ENCODE peak calls at places on chromosomes 2 and 18, in five cellular contexts. S is stomach, M is foreskin fibroblast, D is uterus, Y is cardiac fibroblast. J is an unnamed sample.

GRCh38 chr18:49698596-49699025 is 114.7 kb downstream of the ACAA2 start:
- DNase-seq in S (no peak), M (no peak), D (no peak), Y (no peak), J (no peak)

GRCh38 chr2:234335676-234336228 is 161.1 kb downstream of the ARL4C start:
- DNase-seq in S (peak; percentile 32), M (peak; percentile 95), D (peak; percentile 17), Y (peak; percentile 78), J (peak; percentile 95)

GRCh38 chr2:3321825-3322224 is 55.8 kb downstream of the EIPR1 start:
- DNase-seq in S (no peak), M (no peak), D (no peak), Y (no peak), J (no peak)

GRCh38 chr2:223313101-223313500 is 261.1 kb downstream of the KCNE4 start:
- DNase-seq in S (no peak), M (no peak), D (no peak), Y (no peak), J (no peak)

GRCh38 chr2:203718087-203718486 is 11.6 kb downstream of the CD28 start:
- DNase-seq in S (no peak), M (no peak), D (no peak), Y (peak; percentile 56), J (no peak)

GRCh38 chr18:53909668-53910067 is 314.8 kb downstream of the MBD2 start:
- DNase-seq in S (no peak), M (peak; percentile 22), D (no peak), Y (peak; percentile 13), J (peak; percentile 50)

GRCh38 chr2:41409328-41409727 is 638.5 kb upstream of the PKDCC start:
- DNase-seq in S (no peak), M (no peak), D (no peak), Y (no peak), J (no peak)

GRCh38 chr18:7467708-7468466 is 99.2 kb upstream of the PTPRM start:
- DNase-seq in S (no peak), M (no peak), D (no peak), Y (no peak), J (no peak)

GRCh38 chr2:174972924-174973323 is 32.3 kb downstream of the CHN1 start:
- DNase-seq in S (no peak), M (peak; percentile 69), D (no peak), Y (peak; percentile 26), J (peak; percentile 80)

GRCh38 chr18:48345596-48345995 is 63.6 kb downstream of the ZBTB7C start:
- DNase-seq in S (peak; percentile 51), M (peak; percentile 59), D (no peak), Y (peak; percentile 38), J (peak; percentile 6)

DNA sequence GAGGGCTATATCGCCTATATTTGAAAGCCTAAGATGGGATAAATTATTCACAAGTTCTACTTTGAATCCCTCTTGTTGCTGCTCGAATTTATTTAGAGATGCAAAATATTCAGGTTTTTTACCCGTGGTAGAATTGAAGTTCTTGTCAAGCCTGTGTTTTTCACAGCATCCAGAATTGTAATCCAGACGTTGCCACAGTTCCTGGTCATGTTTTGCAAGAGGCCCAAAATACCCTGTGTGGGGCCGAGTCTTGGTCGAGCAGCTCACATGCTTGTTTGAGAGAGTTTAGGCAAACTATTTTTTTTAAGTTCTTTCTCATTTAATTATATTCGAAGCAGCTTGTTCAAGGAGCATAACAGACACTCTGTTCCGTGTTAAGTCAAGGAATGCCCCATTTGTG is 2.6 kb downstream of the SALL3 start:
- DNase-seq in S (no peak), M (no peak), D (no peak), Y (peak; percentile 17), J (no peak)
- H3K4me3 ChIP-seq in S (no peak overlapping the region), M (no peak overlapping the region), D (no peak overlapping the region), Y (no peak overlapping the region), J (no peak overlapping the region)

DNA sequence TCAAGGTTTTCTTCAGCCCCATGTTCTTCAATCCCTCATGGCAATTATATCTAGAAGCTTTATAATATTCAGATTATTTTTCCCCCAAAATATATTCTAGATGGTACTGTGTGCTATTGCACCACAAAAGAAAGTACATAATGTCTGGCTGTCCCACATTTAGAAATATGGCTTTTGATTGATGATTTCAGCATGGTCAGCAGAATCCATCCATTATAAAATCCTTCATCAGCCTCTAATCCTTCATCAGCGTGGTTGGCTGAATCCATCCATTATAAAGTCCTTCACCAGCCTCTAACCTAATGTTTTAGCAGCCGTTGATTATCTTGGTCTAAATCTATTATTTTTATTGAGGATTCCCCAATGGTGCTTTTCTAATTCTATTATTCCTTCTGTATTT is 23.3 kb upstream of the HAAO start:
- DNase-seq in S (no peak), M (no peak), D (no peak), Y (no peak), J (no peak)
- TF ChIP-seq CTCF in S (no peak), M (no peak), D (no peak), Y (no peak), J (no peak)

GRCh38 chr2:17935242-17935885 is 56.9 kb downstream of the KCNS3 start:
- DNase-seq in S (no peak), M (no peak), D (no peak), Y (no peak), J (no peak)
- H3K4me3 ChIP-seq in S (no peak overlapping the region), M (no peak overlapping the region), D (no peak overlapping the region), Y (no peak overlapping the region), J (no peak overlapping the region)

GRCh38 chr2:23360571-23361125 is 24.3 kb upstream of the KLHL29 start:
- DNase-seq in S (no peak), M (peak; percentile 67), D (no peak), Y (no peak), J (peak; percentile 17)

GRCh38 chr2:23361185-23361584 is 23.8 kb upstream of the KLHL29 start:
- DNase-seq in S (no peak), M (no peak), D (no peak), Y (no peak), J (no peak)

GRCh38 chr2:23363268-23363667 is 21.7 kb upstream of the KLHL29 start:
- DNase-seq in S (no peak), M (no peak), D (no peak), Y (no peak), J (no peak)

GRCh38 chr2:23366720-23367119 is 18.3 kb upstream of the KLHL29 start:
- DNase-seq in S (no peak), M (no peak), D (no peak), Y (no peak), J (no peak)

GRCh38 chr2:23363831-23364230 is 21.1 kb upstream of the KLHL29 start:
- DNase-seq in S (no peak), M (peak; percentile 64), D (no peak), Y (no peak), J (no peak)
- TF ChIP-seq CTCF in S (no peak), M (no peak), D (no peak), Y (no peak), J (no peak)

GRCh38 chr2:44291281-44292248 is 16.3 kb downstream of the SLC3A1 start:
- DNase-seq in S (peak; percentile 84), M (peak; percentile 85), D (peak; percentile 21), Y (peak; percentile 73), J (peak; percentile 76)
- H3K4me3 ChIP-seq in S (no peak overlapping the region), M (no peak overlapping the region), D (no peak overlapping the region), Y (peak overlapping the region; percentile 0), J (no peak overlapping the region)

DNA sequence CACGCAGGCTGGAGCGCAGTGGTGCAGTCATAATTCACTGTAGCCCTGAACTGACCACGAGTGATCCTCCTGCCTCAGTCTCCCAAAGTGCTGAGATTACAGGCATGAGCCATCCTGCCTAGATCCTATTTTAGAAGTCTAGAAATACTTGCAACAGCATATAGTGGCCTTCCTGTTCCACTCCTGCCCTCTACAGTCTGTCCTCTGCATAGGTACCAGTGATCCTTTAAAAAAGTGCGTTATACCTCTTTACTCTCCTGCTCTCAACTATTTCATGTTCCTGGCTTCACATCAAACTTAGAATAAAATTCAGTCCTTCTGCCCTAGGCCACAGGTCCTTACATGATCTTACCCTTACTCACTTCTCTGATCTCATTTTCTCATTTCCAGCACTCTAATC is 6.0 kb downstream of the COMMD1 start:
- DNase-seq in S (no peak), M (no peak), D (no peak), Y (no peak), J (no peak)
- TF ChIP-seq CTCF in S (no peak), M (no peak), D (no peak), Y (peak; percentile 12), J (peak; percentile 20)

GRCh38 chr2:9692392-9693137 is 61.8 kb upstream of the YWHAQ start:
- DNase-seq in S (no peak), M (no peak), D (peak; percentile 55), Y (peak; percentile 38), J (peak; percentile 60)
- H3K4me3 ChIP-seq in S (peak overlapping the region; percentile 2), M (no peak overlapping the region), D (no peak overlapping the region), Y (no peak overlapping the region), J (peak overlapping the region; percentile 14)

GRCh38 chr2:28413152-28413895 is 20.7 kb downstream of the FOSL2 start:
- DNase-seq in S (no peak), M (peak; percentile 37), D (no peak), Y (no peak), J (no peak)
- TF ChIP-seq CTCF in S (no peak), M (no peak), D (no peak), Y (no peak), J (peak; percentile 16)

GRCh38 chr2:101463458-101463857 is 11.5 kb downstream of the RFX8 start:
- DNase-seq in S (no peak), M (no peak), D (no peak), Y (no peak), J (no peak)
- H3K4me3 ChIP-seq in S (no peak overlapping the region), M (no peak overlapping the region), D (no peak overlapping the region), Y (no peak overlapping the region), J (no peak overlapping the region)